ENCODE peak calls at places on chromosome 1, in seven cellular contexts. H, Y, J, V, K, U and S are unnamed samples.

GRCh38 chr1:2595261-2595811 is 8.8 kb downstream of the PRXL2B start:
- DNase-seq in H (no peak), Y (peak), J (no peak), V (peak), K (no peak), U (no peak), S (no peak)

GRCh38 chr1:154419620-154420020 is 14.5 kb downstream of the IL6R start:
- DNase-seq in H (no peak), Y (peak), J (peak), V (peak), K (no peak), U (peak), S (peak)

GRCh38 chr1:202698276-202698675 is 12.0 kb downstream of the SYT2 start:
- DNase-seq in H (no peak), Y (no peak), J (no peak), V (no peak), K (no peak), U (no peak), S (no peak)

GRCh38 chr1:156816561-156817328 is at the start of gene SH2D2A:
- DNase-seq in H (no peak), Y (peak), J (peak), V (peak), K (no peak), U (no peak), S (no peak)

GRCh38 chr1:101100674-101101073 is 75.1 kb upstream of the DPH5 start:
- DNase-seq in H (no peak), Y (no peak), J (no peak), V (no peak), K (no peak), U (no peak), S (no peak)

GRCh38 chr1:208569181-208569580 is 325.0 kb upstream of the PLXNA2 start:
- DNase-seq in H (no peak), Y (no peak), J (peak), V (no peak), K (no peak), U (no peak), S (no peak)

GRCh38 chr1:203289281-203289981 is 15.9 kb upstream of the BTG2 start:
- DNase-seq in H (no peak), Y (peak), J (peak), V (no peak), K (no peak), U (no peak), S (no peak)

GRCh38 chr1:154990276-154990675 is 3.1 kb upstream of the LENEP start:
- DNase-seq in H (no peak), Y (peak), J (no peak), V (no peak), K (no peak), U (no peak), S (no peak)

GRCh38 chr1:18100493-18101063 is 7.0 kb upstream of the IGSF21 start:
- DNase-seq in H (peak), Y (no peak), J (peak), V (no peak), K (peak), U (no peak), S (peak)

GRCh38 chr1:192358822-192359221 is 42.0 kb downstream of the RGS21 start:
- DNase-seq in H (no peak), Y (no peak), J (no peak), V (no peak), K (no peak), U (no peak), S (no peak)

GRCh38 chr1:230094746-230095145 is 27.7 kb downstream of the GALNT2 start:
- DNase-seq in H (no peak), Y (no peak), J (no peak), V (no peak), K (no peak), U (no peak), S (no peak)

GRCh38 chr1:230087722-230088115 is 20.7 kb downstream of the GALNT2 start:
- DNase-seq in H (no peak), Y (no peak), J (no peak), V (no peak), K (no peak), U (no peak), S (no peak)

GRCh38 chr1:230095938-230096337 is 28.9 kb downstream of the GALNT2 start:
- DNase-seq in H (no peak), Y (no peak), J (no peak), V (no peak), K (no peak), U (no peak), S (no peak)

GRCh38 chr1:230090194-230090711 is 23.2 kb downstream of the GALNT2 start:
- DNase-seq in H (no peak), Y (no peak), J (peak), V (no peak), K (no peak), U (peak), S (no peak)

GRCh38 chr1:230091473-230092231 is 24.6 kb downstream of the GALNT2 start:
- DNase-seq in H (no peak), Y (no peak), J (peak), V (no peak), K (no peak), U (no peak), S (no peak)
- TF ChIP-seq CTCF in H (no peak), Y (no peak), J (peak), V (no peak), K (no peak), U (no peak), S (no peak)

DNA sequence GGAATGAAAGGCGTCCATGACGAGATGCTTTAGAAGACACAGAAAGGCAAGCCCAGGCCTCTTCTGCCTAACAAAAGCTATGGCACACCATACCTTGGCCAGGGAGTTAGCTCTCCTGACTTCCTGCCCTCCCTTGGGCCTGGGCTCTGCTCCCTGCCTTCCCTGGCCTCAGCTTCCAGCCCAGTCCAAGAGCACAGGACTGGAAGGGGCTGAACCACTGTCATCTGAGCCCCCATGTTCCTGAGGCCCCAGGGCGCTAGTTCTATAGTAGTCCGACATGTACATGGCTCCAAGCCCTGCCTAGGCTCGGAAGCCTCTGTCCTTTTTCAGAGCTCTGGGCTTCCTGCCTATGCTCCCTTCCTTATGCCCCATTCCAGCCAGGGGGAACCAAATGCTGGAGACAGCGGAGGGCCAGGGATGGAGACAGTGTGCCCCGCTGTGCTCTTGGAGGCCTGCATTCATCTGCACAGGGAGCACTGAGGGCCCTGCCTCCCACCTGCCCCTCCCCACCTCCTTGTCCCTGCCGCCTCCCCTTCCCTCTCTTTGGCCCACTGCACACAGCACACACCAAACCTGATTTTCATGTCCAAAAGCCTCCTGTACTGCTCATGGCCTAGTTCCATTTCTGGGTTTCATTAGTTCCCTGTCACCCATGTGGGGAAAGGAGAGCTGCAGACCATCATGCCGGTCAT is 240.1 kb downstream of the RHOU start:
- DNase-seq in H (no peak), Y (no peak), J (no peak), V (no peak), K (no peak), U (no peak), S (no peak)
- TF ChIP-seq CTCF in H (no peak), Y (no peak), J (no peak), V (no peak), K (no peak), U (no peak), S (no peak)

GRCh38 chr1:25039229-25039628 is 109.2 kb upstream of the RUNX3 start:
- DNase-seq in H (no peak), Y (no peak), J (no peak), V (no peak), K (no peak), U (no peak), S (no peak)
- TF ChIP-seq CTCF in H (no peak), Y (no peak), J (no peak), V (no peak), K (no peak), U (no peak), S (peak)

GRCh38 chr1:71649588-71649987 is 568.8 kb upstream of the ZRANB2 start:
- DNase-seq in H (no peak), Y (no peak), J (no peak), V (no peak), K (no peak), U (no peak), S (no peak)

GRCh38 chr1:71644997-71645396 is 564.2 kb upstream of the ZRANB2 start:
- DNase-seq in H (no peak), Y (no peak), J (no peak), V (no peak), K (no peak), U (no peak), S (no peak)

GRCh38 chr1:71653952-71654351 is 573.1 kb upstream of the ZRANB2 start:
- DNase-seq in H (no peak), Y (no peak), J (no peak), V (no peak), K (no peak), U (no peak), S (no peak)

GRCh38 chr1:71651229-71651628 is 570.4 kb upstream of the ZRANB2 start:
- DNase-seq in H (no peak), Y (no peak), J (no peak), V (no peak), K (no peak), U (no peak), S (peak)

GRCh38 chr1:71650126-71650525 is 569.3 kb upstream of the ZRANB2 start:
- DNase-seq in H (no peak), Y (no peak), J (no peak), V (no peak), K (no peak), U (peak), S (peak)
- TF ChIP-seq CTCF in H (no peak), Y (no peak), J (no peak), V (no peak), K (no peak), U (no peak), S (no peak)